ENCODE peak calls at places on chromosomes 4 and X, in four cellular contexts. R is GM12892, V is IMR-90, M is Peyer's patch. Q is an unnamed sample.

GRCh38 chrX:110125435-110125834 is 122.5 kb downstream of the TMEM164 start:
- DNase-seq in M (no peak), R (no peak), V (peak; percentile 12), Q (no peak)

GRCh38 chr4:80086296-80086695 is 13.3 kb upstream of the ANTXR2 start:
- DNase-seq in M (no peak), V (no peak), R (no peak), Q (no peak)

GRCh38 chr4:25031077-25031606 is 396 bp upstream of the LGI2 start:
- DNase-seq in R (no peak), M (no peak), V (no peak), Q (no peak)

GRCh38 chr4:110107868-110108267 is 90.5 kb downstream of the ELOVL6 start:
- DNase-seq in R (no peak), V (no peak), M (no peak), Q (no peak)

GRCh38 chrX:105658136-105658535 is 164.2 kb upstream of the NRK start:
- DNase-seq in V (no peak), R (no peak), M (no peak), Q (no peak)

GRCh38 chrX:96692911-96693310 is 8.3 kb downstream of the DIAPH2 start:
- DNase-seq in V (no peak), R (no peak), M (no peak), Q (no peak)

GRCh38 chr4:768995-769394 is 56.9 kb downstream of the CPLX1 start:
- DNase-seq in V (no peak), R (no peak), M (no peak), Q (no peak)

GRCh38 chrX:33138677-33139249 is 72.6 kb downstream of the DMD start:
- DNase-seq in V (no peak), M (no peak), R (no peak), Q (no peak)

GRCh38 chr4:125833-126232 is 1.5 kb downstream of the ZNF718 start:
- DNase-seq in M (no peak), V (no peak), R (no peak), Q (no peak)

GRCh38 chrX:104330966-104331365 is 76.2 kb upstream of the ESX1 start:
- DNase-seq in V (peak; percentile 65), R (no peak), M (no peak), Q (no peak)

GRCh38 chr4:162164881-162165528 is 1.2 kb upstream of the FSTL5 start:
- DNase-seq in V (no peak), M (no peak), R (no peak), Q (no peak)

GRCh38 chr4:107654694-107655093 is 65.3 kb downstream of the PAPSS1 start:
- DNase-seq in V (no peak), R (no peak), M (no peak), Q (no peak)

GRCh38 chrX:27186671-27187070 is 276.5 kb downstream of the PPP4R3C start:
- DNase-seq in V (peak; percentile 28), R (no peak), M (no peak), Q (no peak)

GRCh38 chr4:90174622-90175023 is 47.4 kb downstream of the CCSER1 start:
- DNase-seq in R (no peak), M (no peak), V (no peak), Q (no peak)

GRCh38 chrX:77434949-77435348 is 12.2 kb upstream of the FGF16 start:
- DNase-seq in M (no peak), R (no peak), V (no peak), Q (no peak)

GRCh38 chr4:174066806-174067205 is 216.7 kb downstream of the FBXO8 start:
- DNase-seq in V (no peak), R (no peak), M (no peak), Q (no peak)

GRCh38 chr4:114077610-114078009 is 98.2 kb upstream of the ARSJ start:
- DNase-seq in R (no peak), V (peak; percentile 92), M (no peak), Q (no peak)

GRCh38 chr4:8685831-8686230 is 93.3 kb downstream of the CPZ start:
- DNase-seq in M (no peak), V (no peak), R (no peak), Q (no peak)

GRCh38 chr4:186702297-186702696 is 21.4 kb downstream of the FAT1 start:
- DNase-seq in V (no peak), R (no peak), M (no peak), Q (no peak)

GRCh38 chrX:136031626-136032025 is 46.4 kb downstream of the SLC9A6 start:
- DNase-seq in R (no peak), M (no peak), V (no peak), Q (no peak)

GRCh38 chr4:108171541-108172230 is 3.0 kb upstream of the LEF1 start:
- DNase-seq in R (no peak), M (no peak), V (no peak), Q (no peak)

GRCh38 chrX:150366951-150367545 is 3.9 kb downstream of the MAMLD1 start:
- DNase-seq in V (peak; percentile 79), R (no peak), M (no peak), Q (no peak)

GRCh38 chr4:78205601-78206000 is 148.5 kb downstream of the FRAS1 start:
- DNase-seq in R (no peak), V (no peak), M (no peak), Q (no peak)

GRCh38 chr4:157713342-157713741 is 459.5 kb downstream of the GASK1B start:
- DNase-seq in V (no peak), R (no peak), M (no peak), Q (no peak)

GRCh38 chr4:1872918-1873269 is 1.7 kb downstream of the NSD2 start:
- DNase-seq in V (peak; percentile 88), M (no peak), R (no peak), Q (no peak)

GRCh38 chrX:22686138-22686541 is 313.6 kb upstream of the DDX53 start:
- DNase-seq in M (no peak), R (no peak), V (peak; percentile 73), Q (no peak)

GRCh38 chrX:4173743-4174142 is 460.3 kb upstream of the PRKX start:
- DNase-seq in V (no peak), M (no peak), R (no peak), Q (no peak)

GRCh38 chr4:140152760-140153418 is 1.1 kb downstream of the MAML3 start:
- DNase-seq in M (peak; percentile 80), V (peak; percentile 44), R (peak; percentile 10), Q (peak; percentile 49)

GRCh38 chrX:134585446-134585845 is 72.8 kb downstream of the PLAC1 start:
- DNase-seq in R (no peak), M (no peak), V (no peak), Q (no peak)

GRCh38 chr4:10962246-10962645 is 277.7 kb upstream of the CLNK start:
- DNase-seq in M (no peak), R (no peak), V (no peak), Q (no peak)

GRCh38 chr4:78320353-78320935 is 231.1 kb upstream of the ANXA3 start:
- DNase-seq in R (no peak), M (no peak), V (no peak), Q (no peak)

GRCh38 chrX:119288890-119289393 is 52.9 kb downstream of the PGRMC1 start:
- DNase-seq in M (no peak), R (no peak), V (no peak), Q (no peak)

GRCh38 chrX:118497180-118497814 is 1.7 kb downstream of the DOCK11 start:
- DNase-seq in M (no peak), V (no peak), R (no peak), Q (no peak)

GRCh38 chr4:123546123-123546654 is 149.6 kb downstream of the SPRY1 start:
- DNase-seq in R (no peak), V (no peak), M (no peak), Q (no peak)
- TF ChIP-seq POLR2A in R (no peak), V (no peak), M (no peak), Q (no peak)

GRCh38 chr4:3362431-3363287 is 69.8 kb downstream of the RGS12 start:
- DNase-seq in R (no peak), V (no peak), M (no peak), Q (no peak)

GRCh38 chr4:3364199-3364598 is 71.4 kb downstream of the RGS12 start:
- DNase-seq in R (no peak), M (no peak), V (no peak), Q (no peak)

GRCh38 chr4:3361896-3362295 is 69.1 kb downstream of the RGS12 start:
- DNase-seq in V (no peak), M (no peak), R (no peak), Q (no peak)

GRCh38 chr4:3364634-3365314 is 72.0 kb downstream of the RGS12 start:
- DNase-seq in V (no peak), M (no peak), R (no peak), Q (peak; percentile 6)

GRCh38 chr4:3363411-3364141 is 70.8 kb downstream of the RGS12 start:
- DNase-seq in R (no peak), M (no peak), V (no peak), Q (peak; percentile 14)
- TF ChIP-seq POLR2A in R (no peak), M (no peak), V (no peak), Q (no peak)

GRCh38 chrX:154481195-154481594 is 2.1 kb upstream of the LAGE3 start:
- DNase-seq in M (no peak), R (no peak), V (no peak), Q (no peak)

GRCh38 chrX:154481911-154482601 is 3.0 kb upstream of the LAGE3 start:
- DNase-seq in M (no peak), R (no peak), V (no peak), Q (no peak)

GRCh38 chrX:154477891-154478477 is 1.1 kb downstream of the LAGE3 start:
- DNase-seq in V (no peak), M (no peak), R (no peak), Q (no peak)

GRCh38 chrX:154476821-154477220 is 2.3 kb downstream of the LAGE3 start:
- DNase-seq in V (no peak), R (no peak), M (no peak), Q (no peak)

DNA sequence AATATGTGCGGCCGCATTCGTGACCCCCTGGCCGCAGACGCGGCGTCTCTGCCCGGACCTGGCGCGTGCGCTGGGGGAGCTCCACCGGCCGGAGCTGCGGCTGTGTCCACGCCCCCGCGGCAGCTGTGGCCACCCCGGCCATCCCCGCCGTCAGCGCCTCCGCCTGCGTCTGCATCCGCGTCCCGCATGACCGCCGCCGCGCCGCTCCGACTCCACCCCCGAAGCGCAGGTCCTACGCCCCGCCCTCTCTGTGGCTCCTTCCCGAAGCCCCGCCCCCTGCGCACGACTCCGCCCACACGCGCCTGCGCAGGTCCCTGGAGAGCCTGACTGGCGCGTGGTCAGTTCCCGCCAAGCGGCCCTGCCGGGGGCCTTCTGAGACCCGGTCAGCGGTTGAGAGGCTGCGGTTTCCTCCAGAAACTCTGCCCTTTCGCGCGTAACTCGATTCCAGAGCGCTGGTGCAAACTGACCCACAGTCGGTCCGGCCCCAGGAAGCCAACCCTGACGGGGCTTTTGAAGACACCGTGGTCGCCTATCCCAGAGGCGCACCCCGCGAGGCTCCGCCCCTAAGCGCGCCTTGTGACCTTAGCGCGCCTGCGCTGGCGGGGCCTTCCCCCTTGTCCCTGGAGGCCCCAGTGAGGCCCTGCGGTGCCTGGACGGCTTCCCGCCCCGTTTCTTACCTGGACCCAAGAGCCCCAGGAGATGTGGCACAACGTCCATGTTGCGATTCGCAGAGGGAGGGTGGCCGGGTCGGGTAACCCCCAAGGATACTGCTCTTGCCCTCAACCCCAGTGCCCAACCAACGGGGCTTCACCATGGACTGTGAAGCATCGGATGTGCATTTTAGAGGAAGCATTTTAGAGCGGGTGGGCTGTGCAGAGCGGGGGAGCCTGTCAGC is at the start of gene LAGE3:
- DNase-seq in V (peak; percentile 84), R (peak; percentile 92), M (peak; percentile 96), Q (peak; percentile 98)
- TF ChIP-seq POLR2A in V (no peak), R (peak; percentile 63), M (peak; percentile 35), Q (no peak)

GRCh38 chr4:128305942-128306341 is 18.3 kb upstream of the PGRMC2 start:
- DNase-seq in V (no peak), R (no peak), M (no peak), Q (no peak)
- TF ChIP-seq POLR2A in V (no peak), R (no peak), M (no peak), Q (no peak)